ENCODE peak calls at places on chromosomes 1 and 21, in four cellular contexts. One of them, this sample, is unnamed.

GRCh38 chr1:212470059-212470458 is 37.3 kb downstream of the NENF start:
- DNase-seq in activated naive CD4-positive, alpha-beta T cell: no peak
- DNase-seq in tibial artery: peak
- DNase-seq in stimulated activated CD4-positive, alpha-beta T cell treated with anti-CD3 and anti-CD28 coated beads, Interleukin-2, amount 100 ng/mL, for 48 hours: no peak
- DNase-seq in this sample: no peak

GRCh38 chr21:35352066-35352770 is 303.1 kb upstream of the RUNX1 start:
- DNase-seq in activated naive CD4-positive, alpha-beta T cell: no peak
- DNase-seq in tibial artery: no peak
- DNase-seq in stimulated activated CD4-positive, alpha-beta T cell treated with anti-CD3 and anti-CD28 coated beads, Interleukin-2, amount 100 ng/mL, for 48 hours: no peak
- DNase-seq in this sample: no peak

GRCh38 chr1:244971524-244972216 is 107.3 kb upstream of the HNRNPU start:
- DNase-seq in activated naive CD4-positive, alpha-beta T cell: no peak
- DNase-seq in tibial artery: no peak
- DNase-seq in stimulated activated CD4-positive, alpha-beta T cell treated with anti-CD3 and anti-CD28 coated beads, Interleukin-2, amount 100 ng/mL, for 48 hours: no peak
- DNase-seq in this sample: no peak

GRCh38 chr1:37051386-37051785 is 17.1 kb upstream of the GRIK3 start:
- DNase-seq in activated naive CD4-positive, alpha-beta T cell: no peak
- DNase-seq in tibial artery: no peak
- DNase-seq in stimulated activated CD4-positive, alpha-beta T cell treated with anti-CD3 and anti-CD28 coated beads, Interleukin-2, amount 100 ng/mL, for 48 hours: no peak
- DNase-seq in this sample: no peak

GRCh38 chr1:30523055-30524020 is 200.0 kb downstream of the MATN1 start:
- DNase-seq in activated naive CD4-positive, alpha-beta T cell: no peak
- DNase-seq in tibial artery: peak
- DNase-seq in stimulated activated CD4-positive, alpha-beta T cell treated with anti-CD3 and anti-CD28 coated beads, Interleukin-2, amount 100 ng/mL, for 48 hours: no peak
- DNase-seq in this sample: no peak

GRCh38 chr1:9406111-9406510 is 113.4 kb downstream of the SPSB1 start:
- DNase-seq in activated naive CD4-positive, alpha-beta T cell: no peak
- DNase-seq in tibial artery: no peak
- DNase-seq in stimulated activated CD4-positive, alpha-beta T cell treated with anti-CD3 and anti-CD28 coated beads, Interleukin-2, amount 100 ng/mL, for 48 hours: no peak
- DNase-seq in this sample: no peak

GRCh38 chr1:50930965-50931737 is 28.9 kb downstream of the FAF1 start:
- DNase-seq in activated naive CD4-positive, alpha-beta T cell: no peak
- DNase-seq in tibial artery: no peak
- DNase-seq in stimulated activated CD4-positive, alpha-beta T cell treated with anti-CD3 and anti-CD28 coated beads, Interleukin-2, amount 100 ng/mL, for 48 hours: no peak
- DNase-seq in this sample: no peak

GRCh38 chr1:17122449-17123194 is 3.4 kb upstream of the PADI2 start:
- DNase-seq in activated naive CD4-positive, alpha-beta T cell: no peak
- DNase-seq in tibial artery: no peak
- DNase-seq in stimulated activated CD4-positive, alpha-beta T cell treated with anti-CD3 and anti-CD28 coated beads, Interleukin-2, amount 100 ng/mL, for 48 hours: no peak
- DNase-seq in this sample: no peak

GRCh38 chr1:226187019-226187322 is 430 bp upstream of the ACBD3 start:
- DNase-seq in activated naive CD4-positive, alpha-beta T cell: no peak
- DNase-seq in tibial artery: no peak
- DNase-seq in stimulated activated CD4-positive, alpha-beta T cell treated with anti-CD3 and anti-CD28 coated beads, Interleukin-2, amount 100 ng/mL, for 48 hours: no peak
- DNase-seq in this sample: no peak

GRCh38 chr1:119279441-119280415 is 88.9 kb upstream of the HAO2 start:
- DNase-seq in activated naive CD4-positive, alpha-beta T cell: no peak
- DNase-seq in tibial artery: no peak
- DNase-seq in stimulated activated CD4-positive, alpha-beta T cell treated with anti-CD3 and anti-CD28 coated beads, Interleukin-2, amount 100 ng/mL, for 48 hours: no peak
- DNase-seq in this sample: no peak

GRCh38 chr1:19377812-19378718 is 65.9 kb downstream of the SLC66A1 start:
- DNase-seq in activated naive CD4-positive, alpha-beta T cell: no peak
- DNase-seq in tibial artery: no peak
- DNase-seq in stimulated activated CD4-positive, alpha-beta T cell treated with anti-CD3 and anti-CD28 coated beads, Interleukin-2, amount 100 ng/mL, for 48 hours: no peak
- DNase-seq in this sample: no peak

GRCh38 chr1:170599033-170599432 is 64.9 kb upstream of the PRRX1 start:
- DNase-seq in activated naive CD4-positive, alpha-beta T cell: no peak
- DNase-seq in tibial artery: no peak
- DNase-seq in stimulated activated CD4-positive, alpha-beta T cell treated with anti-CD3 and anti-CD28 coated beads, Interleukin-2, amount 100 ng/mL, for 48 hours: no peak
- DNase-seq in this sample: no peak

GRCh38 chr1:201894343-201895119 is 5.8 kb downstream of the SHISA4 start:
- DNase-seq in activated naive CD4-positive, alpha-beta T cell: no peak
- DNase-seq in tibial artery: no peak
- DNase-seq in stimulated activated CD4-positive, alpha-beta T cell treated with anti-CD3 and anti-CD28 coated beads, Interleukin-2, amount 100 ng/mL, for 48 hours: no peak
- DNase-seq in this sample: no peak

GRCh38 chr1:244735404-244735803 is 82.5 kb downstream of the DESI2 start:
- DNase-seq in activated naive CD4-positive, alpha-beta T cell: no peak
- DNase-seq in tibial artery: no peak
- DNase-seq in stimulated activated CD4-positive, alpha-beta T cell treated with anti-CD3 and anti-CD28 coated beads, Interleukin-2, amount 100 ng/mL, for 48 hours: no peak
- DNase-seq in this sample: no peak

GRCh38 chr1:107057197-107058133 is 991 bp downstream of the PRMT6 start:
- DNase-seq in activated naive CD4-positive, alpha-beta T cell: peak
- DNase-seq in tibial artery: peak
- DNase-seq in stimulated activated CD4-positive, alpha-beta T cell treated with anti-CD3 and anti-CD28 coated beads, Interleukin-2, amount 100 ng/mL, for 48 hours: peak
- DNase-seq in this sample: peak

GRCh38 chr1:44803312-44804095 is 3.3 kb downstream of the PLK3 start:
- DNase-seq in activated naive CD4-positive, alpha-beta T cell: no peak
- DNase-seq in tibial artery: peak
- DNase-seq in stimulated activated CD4-positive, alpha-beta T cell treated with anti-CD3 and anti-CD28 coated beads, Interleukin-2, amount 100 ng/mL, for 48 hours: no peak
- DNase-seq in this sample: no peak

GRCh38 chr21:44298301-44298700 is 1.6 kb upstream of the PFKL start:
- DNase-seq in activated naive CD4-positive, alpha-beta T cell: no peak
- DNase-seq in tibial artery: no peak
- DNase-seq in stimulated activated CD4-positive, alpha-beta T cell treated with anti-CD3 and anti-CD28 coated beads, Interleukin-2, amount 100 ng/mL, for 48 hours: no peak
- DNase-seq in this sample: no peak

GRCh38 chr1:23470282-23471070 is 13.5 kb downstream of the ASAP3 start:
- DNase-seq in activated naive CD4-positive, alpha-beta T cell: no peak
- DNase-seq in tibial artery: peak
- DNase-seq in stimulated activated CD4-positive, alpha-beta T cell treated with anti-CD3 and anti-CD28 coated beads, Interleukin-2, amount 100 ng/mL, for 48 hours: no peak
- DNase-seq in this sample: no peak

GRCh38 chr1:32249831-32250525 is 1.1 kb upstream of the LCK start:
- DNase-seq in activated naive CD4-positive, alpha-beta T cell: peak
- DNase-seq in tibial artery: no peak
- DNase-seq in stimulated activated CD4-positive, alpha-beta T cell treated with anti-CD3 and anti-CD28 coated beads, Interleukin-2, amount 100 ng/mL, for 48 hours: peak
- DNase-seq in this sample: peak

GRCh38 chr1:229880271-229881170 is 186.5 kb upstream of the GALNT2 start:
- DNase-seq in activated naive CD4-positive, alpha-beta T cell: no peak
- DNase-seq in tibial artery: no peak
- DNase-seq in stimulated activated CD4-positive, alpha-beta T cell treated with anti-CD3 and anti-CD28 coated beads, Interleukin-2, amount 100 ng/mL, for 48 hours: no peak
- DNase-seq in this sample: no peak

GRCh38 chr1:242449211-242449610 is 75.3 kb downstream of the PLD5 start:
- DNase-seq in activated naive CD4-positive, alpha-beta T cell: no peak
- DNase-seq in tibial artery: no peak
- DNase-seq in stimulated activated CD4-positive, alpha-beta T cell treated with anti-CD3 and anti-CD28 coated beads, Interleukin-2, amount 100 ng/mL, for 48 hours: no peak
- DNase-seq in this sample: no peak

GRCh38 chr1:3465091-3465934 is 10.8 kb downstream of the ARHGEF16 start:
- DNase-seq in activated naive CD4-positive, alpha-beta T cell: no peak
- DNase-seq in tibial artery: no peak
- DNase-seq in stimulated activated CD4-positive, alpha-beta T cell treated with anti-CD3 and anti-CD28 coated beads, Interleukin-2, amount 100 ng/mL, for 48 hours: no peak
- DNase-seq in this sample: no peak

GRCh38 chr1:241635556-241636179 is 4.5 kb downstream of the CHML start:
- DNase-seq in activated naive CD4-positive, alpha-beta T cell: no peak
- DNase-seq in tibial artery: no peak
- DNase-seq in stimulated activated CD4-positive, alpha-beta T cell treated with anti-CD3 and anti-CD28 coated beads, Interleukin-2, amount 100 ng/mL, for 48 hours: no peak
- DNase-seq in this sample: no peak

GRCh38 chr1:54399765-54400164 is 6.4 kb downstream of the SSBP3 start:
- DNase-seq in activated naive CD4-positive, alpha-beta T cell: no peak
- DNase-seq in tibial artery: no peak
- DNase-seq in stimulated activated CD4-positive, alpha-beta T cell treated with anti-CD3 and anti-CD28 coated beads, Interleukin-2, amount 100 ng/mL, for 48 hours: no peak
- DNase-seq in this sample: no peak

GRCh38 chr1:116667577-116668105 is at the start of gene IGSF3:
- DNase-seq in activated naive CD4-positive, alpha-beta T cell: peak
- DNase-seq in tibial artery: peak
- DNase-seq in stimulated activated CD4-positive, alpha-beta T cell treated with anti-CD3 and anti-CD28 coated beads, Interleukin-2, amount 100 ng/mL, for 48 hours: peak
- DNase-seq in this sample: peak

GRCh38 chr1:222918746-222919477 is 104.1 kb downstream of the DISP1 start:
- DNase-seq in activated naive CD4-positive, alpha-beta T cell: no peak
- DNase-seq in tibial artery: no peak
- DNase-seq in stimulated activated CD4-positive, alpha-beta T cell treated with anti-CD3 and anti-CD28 coated beads, Interleukin-2, amount 100 ng/mL, for 48 hours: no peak
- DNase-seq in this sample: no peak

GRCh38 chr1:40742363-40743061 is 41.1 kb upstream of the KCNQ4 start:
- DNase-seq in activated naive CD4-positive, alpha-beta T cell: no peak
- DNase-seq in tibial artery: no peak
- DNase-seq in stimulated activated CD4-positive, alpha-beta T cell treated with anti-CD3 and anti-CD28 coated beads, Interleukin-2, amount 100 ng/mL, for 48 hours: no peak
- DNase-seq in this sample: no peak

GRCh38 chr1:158019177-158019868 is 25.9 kb downstream of the KIRREL1 start:
- DNase-seq in activated naive CD4-positive, alpha-beta T cell: no peak
- DNase-seq in tibial artery: peak
- DNase-seq in stimulated activated CD4-positive, alpha-beta T cell treated with anti-CD3 and anti-CD28 coated beads, Interleukin-2, amount 100 ng/mL, for 48 hours: no peak
- DNase-seq in this sample: no peak

GRCh38 chr1:236284291-236284711 is 2.5 kb upstream of the ERO1B start:
- DNase-seq in activated naive CD4-positive, alpha-beta T cell: no peak
- DNase-seq in tibial artery: no peak
- DNase-seq in stimulated activated CD4-positive, alpha-beta T cell treated with anti-CD3 and anti-CD28 coated beads, Interleukin-2, amount 100 ng/mL, for 48 hours: peak
- DNase-seq in this sample: peak

GRCh38 chr1:229230893-229231753 is 39.8 kb upstream of the RAB4A start:
- DNase-seq in activated naive CD4-positive, alpha-beta T cell: no peak
- DNase-seq in tibial artery: no peak
- DNase-seq in stimulated activated CD4-positive, alpha-beta T cell treated with anti-CD3 and anti-CD28 coated beads, Interleukin-2, amount 100 ng/mL, for 48 hours: no peak
- DNase-seq in this sample: no peak

GRCh38 chr1:6581561-6582305 is 1.9 kb downstream of the ZBTB48 start:
- DNase-seq in activated naive CD4-positive, alpha-beta T cell: no peak
- DNase-seq in tibial artery: no peak
- DNase-seq in stimulated activated CD4-positive, alpha-beta T cell treated with anti-CD3 and anti-CD28 coated beads, Interleukin-2, amount 100 ng/mL, for 48 hours: no peak
- DNase-seq in this sample: no peak

GRCh38 chr1:233904979-233905415 is 521 bp downstream of the SLC35F3 start:
- DNase-seq in activated naive CD4-positive, alpha-beta T cell: no peak
- DNase-seq in tibial artery: no peak
- DNase-seq in stimulated activated CD4-positive, alpha-beta T cell treated with anti-CD3 and anti-CD28 coated beads, Interleukin-2, amount 100 ng/mL, for 48 hours: no peak
- DNase-seq in this sample: no peak

GRCh38 chr1:209883341-209883971 is 54.6 kb upstream of the SYT14 start:
- DNase-seq in activated naive CD4-positive, alpha-beta T cell: no peak
- DNase-seq in tibial artery: no peak
- DNase-seq in stimulated activated CD4-positive, alpha-beta T cell treated with anti-CD3 and anti-CD28 coated beads, Interleukin-2, amount 100 ng/mL, for 48 hours: no peak
- DNase-seq in this sample: no peak

GRCh38 chr1:7046314-7046713 is 261.1 kb downstream of the CAMTA1 start:
- DNase-seq in activated naive CD4-positive, alpha-beta T cell: no peak
- DNase-seq in tibial artery: no peak
- DNase-seq in stimulated activated CD4-positive, alpha-beta T cell treated with anti-CD3 and anti-CD28 coated beads, Interleukin-2, amount 100 ng/mL, for 48 hours: no peak
- DNase-seq in this sample: no peak

GRCh38 chr1:8239039-8239305 is 78.9 kb upstream of the SLC45A1 start:
- DNase-seq in activated naive CD4-positive, alpha-beta T cell: no peak
- DNase-seq in tibial artery: peak
- DNase-seq in stimulated activated CD4-positive, alpha-beta T cell treated with anti-CD3 and anti-CD28 coated beads, Interleukin-2, amount 100 ng/mL, for 48 hours: no peak
- DNase-seq in this sample: no peak

GRCh38 chr1:9872430-9873165 is 37.5 kb downstream of the CTNNBIP1 start:
- DNase-seq in activated naive CD4-positive, alpha-beta T cell: no peak
- DNase-seq in tibial artery: no peak
- DNase-seq in stimulated activated CD4-positive, alpha-beta T cell treated with anti-CD3 and anti-CD28 coated beads, Interleukin-2, amount 100 ng/mL, for 48 hours: no peak
- DNase-seq in this sample: no peak

This sample was measured in GM12892.